ENCODE peak calls at places on chromosomes 12 and 14, in six cellular contexts. One of them, this sample, is unnamed. For H3K9me3, the result is how much of the 10 kb centered on the place peaks cover.

GRCh38 chr14:68476212-68476964 is 316.5 kb downstream of the ZFP36L1 start:
- DNase-seq in heart right ventricle: peak
- DNase-seq in HCT116: no peak
- DNase-seq in WERI-Rb-1: no peak
- DNase-seq in GM23248: peak
- DNase-seq in right cardiac atrium: peak
- DNase-seq in this sample: peak

GRCh38 chr14:85195872-85196477 is 334.0 kb upstream of the FLRT2 start:
- DNase-seq in WERI-Rb-1: no peak
- DNase-seq in heart right ventricle: no peak
- DNase-seq in right cardiac atrium: no peak
- DNase-seq in GM23248: peak
- DNase-seq in HCT116: no peak
- DNase-seq in this sample: no peak

GRCh38 chr12:6201199-6201608 is 1.0 kb downstream of the CD9 start:
- DNase-seq in heart right ventricle: no peak
- DNase-seq in HCT116: no peak
- DNase-seq in GM23248: no peak
- DNase-seq in right cardiac atrium: peak
- DNase-seq in WERI-Rb-1: no peak
- DNase-seq in this sample: no peak

GRCh38 chr12:45565590-45565989 is 163.9 kb upstream of the ARID2 start:
- DNase-seq in WERI-Rb-1: no peak
- DNase-seq in heart right ventricle: no peak
- DNase-seq in GM23248: no peak
- DNase-seq in HCT116: no peak
- DNase-seq in right cardiac atrium: no peak
- DNase-seq in this sample: no peak

GRCh38 chr12:5923043-5923605 is 21.9 kb downstream of the ANO2 start:
- DNase-seq in heart right ventricle: no peak
- DNase-seq in HCT116: no peak
- DNase-seq in WERI-Rb-1: peak
- DNase-seq in GM23248: no peak
- DNase-seq in right cardiac atrium: no peak
- DNase-seq in this sample: no peak

GRCh38 chr12:108551556-108551955 is 9.4 kb downstream of the SART3 start:
- DNase-seq in heart right ventricle: no peak
- DNase-seq in right cardiac atrium: no peak
- DNase-seq in GM23248: peak
- DNase-seq in HCT116: no peak
- DNase-seq in WERI-Rb-1: no peak
- DNase-seq in this sample: no peak

GRCh38 chr14:50319293-50319692 is 7.2 kb downstream of the DMAC2L start:
- DNase-seq in right cardiac atrium: no peak
- DNase-seq in HCT116: no peak
- DNase-seq in WERI-Rb-1: no peak
- DNase-seq in GM23248: peak
- DNase-seq in heart right ventricle: no peak
- DNase-seq in this sample: no peak

GRCh38 chr14:25215607-25216006 is 165.7 kb upstream of the STXBP6 start:
- DNase-seq in HCT116: no peak
- DNase-seq in GM23248: no peak
- DNase-seq in heart right ventricle: no peak
- DNase-seq in WERI-Rb-1: no peak
- DNase-seq in right cardiac atrium: no peak
- DNase-seq in this sample: no peak

GRCh38 chr12:111425655-111426054 is 19.9 kb downstream of the SH2B3 start:
- DNase-seq in heart right ventricle: no peak
- DNase-seq in right cardiac atrium: no peak
- DNase-seq in GM23248: no peak
- DNase-seq in WERI-Rb-1: no peak
- DNase-seq in HCT116: no peak
- DNase-seq in this sample: no peak

GRCh38 chr12:116146386-116146785 is 131.1 kb downstream of the MED13L start:
- DNase-seq in heart right ventricle: no peak
- DNase-seq in HCT116: no peak
- DNase-seq in WERI-Rb-1: no peak
- DNase-seq in right cardiac atrium: no peak
- DNase-seq in GM23248: no peak
- DNase-seq in this sample: no peak

GRCh38 chr12:52438305-52439301 is 4.4 kb upstream of the KRT75 start:
- DNase-seq in GM23248: no peak
- DNase-seq in WERI-Rb-1: no peak
- DNase-seq in heart right ventricle: no peak
- DNase-seq in HCT116: no peak
- DNase-seq in right cardiac atrium: no peak
- DNase-seq in this sample: no peak

GRCh38 chr14:23578560-23579310 is at the start of gene JPH4:
- DNase-seq in right cardiac atrium: no peak
- DNase-seq in GM23248: no peak
- DNase-seq in HCT116: no peak
- DNase-seq in WERI-Rb-1: peak
- DNase-seq in heart right ventricle: no peak
- DNase-seq in this sample: no peak

GRCh38 chr12:92041742-92042141 is 103.9 kb downstream of the BTG1 start:
- DNase-seq in GM23248: no peak
- DNase-seq in HCT116: no peak
- DNase-seq in WERI-Rb-1: no peak
- DNase-seq in right cardiac atrium: no peak
- DNase-seq in heart right ventricle: no peak
- DNase-seq in this sample: no peak

GRCh38 chr12:28884861-28885260 is 264.2 kb upstream of the FAR2 start:
- DNase-seq in right cardiac atrium: no peak
- DNase-seq in WERI-Rb-1: no peak
- DNase-seq in heart right ventricle: peak
- DNase-seq in GM23248: no peak
- DNase-seq in HCT116: no peak
- DNase-seq in this sample: no peak

GRCh38 chr14:75648066-75648838 is 12.4 kb downstream of the ERG28 start:
- DNase-seq in GM23248: peak
- DNase-seq in HCT116: peak
- DNase-seq in WERI-Rb-1: no peak
- DNase-seq in heart right ventricle: peak
- DNase-seq in right cardiac atrium: peak
- DNase-seq in this sample: peak

GRCh38 chr14:95038521-95039250 is 118.6 kb downstream of the DICER1 start:
- DNase-seq in HCT116: no peak
- DNase-seq in WERI-Rb-1: no peak
- DNase-seq in GM23248: no peak
- DNase-seq in right cardiac atrium: no peak
- DNase-seq in heart right ventricle: no peak
- DNase-seq in this sample: no peak

GRCh38 chr14:85528882-85529585 is 910 bp upstream of the FLRT2 start:
- DNase-seq in heart right ventricle: no peak
- DNase-seq in right cardiac atrium: no peak
- DNase-seq in HCT116: no peak
- DNase-seq in GM23248: peak
- DNase-seq in WERI-Rb-1: peak
- DNase-seq in this sample: no peak

GRCh38 chr12:31510034-31510433 is 80.9 kb downstream of the DENND5B start:
- DNase-seq in right cardiac atrium: no peak
- DNase-seq in WERI-Rb-1: no peak
- DNase-seq in HCT116: no peak
- DNase-seq in heart right ventricle: no peak
- DNase-seq in GM23248: peak
- DNase-seq in this sample: no peak

GRCh38 chr12:88419794-88420193 is 160.5 kb downstream of the KITLG start:
- DNase-seq in right cardiac atrium: no peak
- DNase-seq in heart right ventricle: no peak
- DNase-seq in WERI-Rb-1: no peak
- DNase-seq in GM23248: peak
- DNase-seq in HCT116: no peak
- DNase-seq in this sample: no peak

GRCh38 chr12:88418856-88419497 is 161.3 kb downstream of the KITLG start:
- DNase-seq in WERI-Rb-1: no peak
- DNase-seq in HCT116: no peak
- DNase-seq in GM23248: peak
- DNase-seq in heart right ventricle: no peak
- DNase-seq in right cardiac atrium: no peak
- DNase-seq in this sample: no peak

GRCh38 chr12:88416786-88417185 is 163.5 kb downstream of the KITLG start:
- DNase-seq in right cardiac atrium: no peak
- DNase-seq in heart right ventricle: no peak
- DNase-seq in WERI-Rb-1: no peak
- DNase-seq in GM23248: peak
- DNase-seq in HCT116: no peak
- DNase-seq in this sample: no peak

GRCh38 chr12:88416155-88416554 is 164.1 kb downstream of the KITLG start:
- DNase-seq in HCT116: no peak
- DNase-seq in heart right ventricle: no peak
- DNase-seq in right cardiac atrium: no peak
- DNase-seq in GM23248: no peak
- DNase-seq in WERI-Rb-1: no peak
- DNase-seq in this sample: no peak

GRCh38 chr12:88417531-88417930 is 162.7 kb downstream of the KITLG start:
- DNase-seq in GM23248: no peak
- DNase-seq in WERI-Rb-1: no peak
- DNase-seq in HCT116: no peak
- DNase-seq in heart right ventricle: no peak
- DNase-seq in right cardiac atrium: no peak
- DNase-seq in this sample: no peak
- H3K4me3 ChIP-seq in GM23248: peak
- H3K4me3 ChIP-seq in WERI-Rb-1: no peak
- H3K4me3 ChIP-seq in HCT116: no peak
- H3K4me3 ChIP-seq in heart right ventricle: no peak
- H3K4me3 ChIP-seq in right cardiac atrium: no peak
- H3K4me3 ChIP-seq in this sample: no peak

DNA sequence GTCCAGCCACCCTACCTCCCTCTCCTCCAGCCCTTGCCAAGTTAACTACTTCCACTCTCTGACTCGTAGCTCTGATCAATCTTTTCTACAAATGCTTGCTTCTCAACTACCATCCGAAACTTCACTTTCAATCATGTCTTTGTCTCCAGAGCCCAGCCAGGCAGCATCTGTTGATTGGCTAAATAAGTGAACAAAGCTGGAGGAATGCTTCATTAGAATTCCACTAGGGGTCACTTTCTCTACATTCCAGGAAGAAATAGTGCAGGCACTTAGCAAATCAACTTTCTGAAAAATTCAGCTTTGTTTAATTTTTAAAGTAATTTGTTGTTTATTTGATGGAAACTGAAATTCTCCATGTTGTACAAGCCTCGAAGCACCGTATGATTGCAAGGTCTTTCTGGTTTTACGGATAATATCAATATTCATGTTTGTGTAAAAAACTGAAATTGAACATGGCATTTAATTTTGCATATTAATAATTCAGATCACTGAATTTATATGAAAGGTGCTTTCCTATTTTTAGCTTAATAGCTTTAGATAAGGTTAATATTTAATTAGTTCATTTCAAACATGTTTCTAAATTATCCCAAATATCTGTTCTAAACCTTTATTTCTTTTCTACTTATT is 32.4 kb upstream of the HELB start:
- DNase-seq in GM23248: peak
- DNase-seq in right cardiac atrium: no peak
- DNase-seq in WERI-Rb-1: no peak
- DNase-seq in heart right ventricle: no peak
- DNase-seq in HCT116: peak
- DNase-seq in this sample: peak
- H3K9me3 ChIP-seq in GM23248: under half
- H3K9me3 ChIP-seq in right cardiac atrium: under half
- H3K9me3 ChIP-seq in WERI-Rb-1: under half
- H3K9me3 ChIP-seq in heart right ventricle: under half
- H3K9me3 ChIP-seq in HCT116: under half
- H3K9me3 ChIP-seq in this sample: under half

GRCh38 chr12:93086288-93086727 is 157.2 kb upstream of the EEA1 start:
- DNase-seq in right cardiac atrium: no peak
- DNase-seq in WERI-Rb-1: no peak
- DNase-seq in HCT116: no peak
- DNase-seq in GM23248: no peak
- DNase-seq in heart right ventricle: no peak
- DNase-seq in this sample: no peak
- H3K27ac ChIP-seq in right cardiac atrium: no peak
- H3K27ac ChIP-seq in WERI-Rb-1: no peak
- H3K27ac ChIP-seq in HCT116: no peak
- H3K27ac ChIP-seq in GM23248: no peak
- H3K27ac ChIP-seq in heart right ventricle: no peak
- H3K27ac ChIP-seq in this sample: no peak

GRCh38 chr12:79933580-79934264 is 1.2 kb downstream of the PPP1R12A start:
- DNase-seq in right cardiac atrium: no peak
- DNase-seq in HCT116: no peak
- DNase-seq in GM23248: peak
- DNase-seq in heart right ventricle: no peak
- DNase-seq in WERI-Rb-1: no peak
- DNase-seq in this sample: no peak

GRCh38 chr12:79934309-79935020 is 432 bp downstream of the PPP1R12A start:
- DNase-seq in right cardiac atrium: peak
- DNase-seq in GM23248: no peak
- DNase-seq in HCT116: no peak
- DNase-seq in WERI-Rb-1: peak
- DNase-seq in heart right ventricle: peak
- DNase-seq in this sample: no peak

GRCh38 chr12:79935021-79935623 is at the start of gene PPP1R12A:
- DNase-seq in HCT116: peak
- DNase-seq in right cardiac atrium: peak
- DNase-seq in GM23248: peak
- DNase-seq in heart right ventricle: peak
- DNase-seq in WERI-Rb-1: peak
- DNase-seq in this sample: peak

GRCh38 chr12:79932393-79932792 is 2.5 kb downstream of the PPP1R12A start:
- DNase-seq in HCT116: no peak
- DNase-seq in WERI-Rb-1: no peak
- DNase-seq in GM23248: no peak
- DNase-seq in heart right ventricle: no peak
- DNase-seq in right cardiac atrium: no peak
- DNase-seq in this sample: no peak

GRCh38 chr12:79933043-79933442 is 1.9 kb downstream of the PPP1R12A start:
- DNase-seq in right cardiac atrium: no peak
- DNase-seq in WERI-Rb-1: no peak
- DNase-seq in heart right ventricle: no peak
- DNase-seq in HCT116: no peak
- DNase-seq in GM23248: no peak
- DNase-seq in this sample: no peak
- H3K4me3 ChIP-seq in right cardiac atrium: peak
- H3K4me3 ChIP-seq in WERI-Rb-1: peak
- H3K4me3 ChIP-seq in heart right ventricle: peak
- H3K4me3 ChIP-seq in HCT116: peak
- H3K4me3 ChIP-seq in GM23248: peak
- H3K4me3 ChIP-seq in this sample: peak

GRCh38 chr14:96637521-96637920 is 135.3 kb downstream of the PAPOLA start:
- DNase-seq in GM23248: no peak
- DNase-seq in WERI-Rb-1: no peak
- DNase-seq in heart right ventricle: no peak
- DNase-seq in right cardiac atrium: no peak
- DNase-seq in HCT116: no peak
- DNase-seq in this sample: no peak
- H3K9me3 ChIP-seq in GM23248: under half
- H3K9me3 ChIP-seq in WERI-Rb-1: under half
- H3K9me3 ChIP-seq in heart right ventricle: under half
- H3K9me3 ChIP-seq in right cardiac atrium: under half
- H3K9me3 ChIP-seq in HCT116: under half
- H3K9me3 ChIP-seq in this sample: under half

This sample was measured in AG04450.